ENCODE peak calls at places on chromosomes 13 and 19, in six cellular contexts. X is immature natural killer cell, O is stomach, V is caudate nucleus, P is SJSA1, L is ELR. G is an unnamed sample.

GRCh38 chr19:16070366-16070990 is 5.8 kb upstream of the TPM4 start:
- DNase-seq in X (peak), O (peak), V (no peak), P (no peak), L (no peak), G (no peak)

GRCh38 chr19:34985249-34986022 is 14.7 kb upstream of the GRAMD1A start:
- DNase-seq in X (peak), O (peak), V (no peak), P (no peak), L (peak), G (no peak)

GRCh38 chr13:63542704-63543215 is 2127.1 kb upstream of the PCDH20 start:
- DNase-seq in X (no peak), O (no peak), V (no peak), P (no peak), L (no peak), G (no peak)

GRCh38 chr13:97978661-97979450 is 25.4 kb downstream of the IPO5 start:
- DNase-seq in X (no peak), O (no peak), V (no peak), P (no peak), L (peak), G (peak)

GRCh38 chr13:23658929-23659541 is 88.8 kb downstream of the TNFRSF19 start:
- DNase-seq in X (no peak), O (no peak), V (no peak), P (no peak), L (no peak), G (no peak)

GRCh38 chr19:12676384-12676792 is 5.3 kb downstream of the DHPS start:
- DNase-seq in X (peak), O (peak), V (peak), P (peak), L (peak), G (peak)

GRCh38 chr19:18282788-18283141 is 1.3 kb upstream of the JUND start:
- DNase-seq in X (no peak), O (no peak), V (no peak), P (no peak), L (no peak), G (no peak)

GRCh38 chr19:283395-283794 is 7.8 kb downstream of the PLPP2 start:
- DNase-seq in X (no peak), O (no peak), V (no peak), P (no peak), L (no peak), G (no peak)